ENCODE peak calls at places on chromosomes 2 and 18, in nine cellular contexts. J is NCI-H2227 treated with DMSO at 0.1 percent for 48 hours; R is effector CD4-positive, alpha-beta T cell; U is AG04450; H is kidney epithelial cell; A is CD8-positive, alpha-beta T cell; B is fibroblast of mammary gland; O is RWPE2; W is choroid plexus epithelial cell. N is an unnamed sample.

GRCh38 chr2:67486041-67486796 is 89.1 kb downstream of the ETAA1 start:
- DNase-seq in R (no peak), B (peak; percentile 46), W (no peak), U (no peak), A (no peak), O (no peak), J (no peak), H (no peak), N (no peak)

GRCh38 chr2:64838817-64839216 is 150.4 kb upstream of the SLC1A4 start:
- DNase-seq in H (peak; percentile 90), U (peak; percentile 45), O (peak; percentile 94), B (peak; percentile 98), R (no peak), A (no peak), W (peak; percentile 32), J (no peak), N (peak; percentile 85)

GRCh38 chr2:127080941-127081769 is 25.8 kb downstream of the BIN1 start:
- DNase-seq in O (no peak), J (no peak), A (peak; percentile 56), U (no peak), W (no peak), H (peak; percentile 64), B (peak; percentile 68), R (peak; percentile 22), N (peak; percentile 70)

GRCh38 chr2:36756438-36756837 is 59.9 kb downstream of the VIT start:
- DNase-seq in B (peak; percentile 10), A (no peak), R (no peak), O (no peak), U (no peak), W (no peak), J (no peak), H (no peak), N (no peak)

GRCh38 chr2:178229927-178230326 is 35.6 kb downstream of the OSBPL6 start:
- DNase-seq in U (no peak), R (no peak), O (no peak), B (no peak), J (no peak), A (no peak), H (no peak), W (no peak), N (no peak)

GRCh38 chr2:241894681-241895426 is 25.3 kb downstream of the RTP5 start:
- DNase-seq in B (no peak), H (no peak), U (no peak), W (no peak), J (no peak), O (peak; percentile 62), A (no peak), R (no peak), N (peak; percentile 43)

GRCh38 chr2:61262699-61263098 is 100.7 kb downstream of the C2orf74 start:
- DNase-seq in J (no peak), R (no peak), U (no peak), A (no peak), H (no peak), B (no peak), O (no peak), W (peak; percentile 49), N (no peak)

GRCh38 chr2:189217546-189217945 is 38.0 kb upstream of the COL5A2 start:
- DNase-seq in O (no peak), W (peak; percentile 92), A (no peak), R (no peak), H (no peak), U (no peak), B (peak; percentile 20), J (peak; percentile 49), N (no peak)

GRCh38 chr2:237262838-237263771 is 150.9 kb downstream of the COL6A3 start:
- DNase-seq in H (no peak), A (no peak), U (no peak), J (no peak), B (peak; percentile 92), R (no peak), W (peak; percentile 83), O (no peak), N (no peak)

GRCh38 chr18:70333757-70334156 is 44.9 kb downstream of the SOCS6 start:
- DNase-seq in H (peak; percentile 85), J (no peak), U (peak; percentile 94), O (peak; percentile 67), B (peak; percentile 99), W (peak; percentile 94), R (no peak), A (no peak), N (no peak)

GRCh38 chr2:69171070-69171811 is 158.3 kb downstream of the ANTXR1 start:
- DNase-seq in O (no peak), A (no peak), R (no peak), W (no peak), U (no peak), B (no peak), J (no peak), H (no peak), N (no peak)

GRCh38 chr2:240949791-240950705 is 43.9 kb downstream of the CROCC2 start:
- DNase-seq in B (no peak), A (no peak), R (peak; percentile 0), W (no peak), J (no peak), O (peak; percentile 28), U (no peak), H (no peak), N (no peak)

GRCh38 chr18:2657788-2658458 is 2.4 kb downstream of the SMCHD1 start:
- DNase-seq in B (peak; percentile 76), U (peak; percentile 63), R (no peak), H (no peak), W (peak; percentile 88), J (no peak), O (no peak), A (no peak), N (no peak)

GRCh38 chr2:207035855-207036254 is 96.5 kb downstream of the CPO start:
- DNase-seq in W (peak; percentile 14), O (no peak), R (no peak), B (no peak), J (no peak), U (no peak), A (no peak), H (no peak), N (no peak)

GRCh38 chr2:20203521-20204225 is 21.3 kb downstream of the SDC1 start:
- DNase-seq in J (no peak), B (no peak), R (no peak), W (no peak), A (no peak), U (no peak), O (no peak), H (no peak), N (no peak)

GRCh38 chr18:48390641-48391040 is 18.5 kb downstream of the ZBTB7C start:
- DNase-seq in J (no peak), A (no peak), O (no peak), B (no peak), R (no peak), H (no peak), W (no peak), U (no peak), N (no peak)

GRCh38 chr2:181787310-181788048 is 104.1 kb upstream of the ITPRID2 start:
- DNase-seq in U (no peak), O (no peak), R (no peak), H (no peak), B (no peak), J (no peak), A (no peak), W (no peak), N (no peak)

GRCh38 chr18:3652380-3653262 is 202.6 kb downstream of the TGIF1 start:
- DNase-seq in O (peak; percentile 97), R (no peak), W (peak; percentile 97), U (peak; percentile 92), B (peak; percentile 97), A (no peak), H (peak; percentile 79), J (no peak), N (peak; percentile 88)

GRCh38 chr2:101356486-101356885 is 30.8 kb downstream of the CREG2 start:
- DNase-seq in U (no peak), R (no peak), O (no peak), B (peak; percentile 66), J (no peak), H (no peak), W (peak; percentile 39), A (no peak), N (no peak)

GRCh38 chr2:96088340-96089335 is 27.7 kb downstream of the ADRA2B start:
- DNase-seq in R (no peak), B (no peak), O (no peak), J (no peak), U (no peak), A (no peak), H (no peak), W (no peak), N (peak; percentile 65)

GRCh38 chr2:65057391-65058052 is 1.3 kb downstream of the CEP68 start:
- DNase-seq in H (no peak), R (peak; percentile 49), B (peak; percentile 77), W (peak; percentile 56), A (peak; percentile 56), J (peak; percentile 4), U (no peak), O (no peak), N (no peak)

GRCh38 chr2:130376433-130377293 is 20.8 kb downstream of the PTPN18 start:
- DNase-seq in A (no peak), U (no peak), B (no peak), H (no peak), W (no peak), O (no peak), R (no peak), J (no peak), N (no peak)

GRCh38 chr2:43230981-43231827 is 4.8 kb upstream of the ZFP36L2 start:
- DNase-seq in H (no peak), W (no peak), U (no peak), R (no peak), A (no peak), J (no peak), O (no peak), B (no peak), N (no peak)

GRCh38 chr2:62704654-62705006 is 883 bp upstream of the EHBP1 start:
- DNase-seq in W (no peak), R (no peak), U (no peak), J (no peak), A (no peak), H (no peak), B (no peak), O (no peak), N (no peak)

GRCh38 chr2:165289069-165289468 is 49.9 kb downstream of the SCN2A start:
- DNase-seq in R (no peak), A (no peak), O (no peak), J (no peak), B (no peak), U (no peak), W (no peak), H (no peak), N (no peak)

GRCh38 chr2:192146069-192147006 is 48.4 kb downstream of the TMEFF2 start:
- DNase-seq in R (no peak), W (peak; percentile 75), J (no peak), A (no peak), O (no peak), B (peak; percentile 89), U (no peak), H (peak; percentile 58), N (no peak)

GRCh38 chr2:237473474-237474453 is 13.3 kb upstream of the MLPH start:
- DNase-seq in J (no peak), H (no peak), O (no peak), W (peak; percentile 89), U (no peak), R (no peak), B (peak; percentile 64), A (no peak), N (peak; percentile 66)

GRCh38 chr2:169438476-169438875 is 40.8 kb upstream of the BBS5 start:
- DNase-seq in J (no peak), W (no peak), R (no peak), O (no peak), A (no peak), H (no peak), B (no peak), U (no peak), N (no peak)

GRCh38 chr2:177265834-177266817 is 1.6 kb upstream of the NFE2L2 start:
- DNase-seq in B (no peak), R (no peak), U (no peak), O (no peak), W (peak; percentile 83), H (no peak), J (peak; percentile 20), A (no peak), N (no peak)

GRCh38 chr18:78900938-78901909 is 78.4 kb upstream of the SALL3 start:
- DNase-seq in B (no peak), W (no peak), U (no peak), A (no peak), O (no peak), R (no peak), H (no peak), J (no peak), N (no peak)

GRCh38 chr2:241762933-241763369 is 13.7 kb upstream of the GAL3ST2 start:
- DNase-seq in R (peak; percentile 57), A (peak; percentile 71), H (no peak), B (no peak), J (no peak), W (no peak), U (no peak), O (no peak), N (no peak)

N was measured in aorta.